ENCODE peak calls at places on chromosomes 12 and 14, in six cellular contexts. O is right atrium auricular region, L is heart left ventricle, K is thyroid gland, N is heart right ventricle, T is ovary. B is an unnamed sample.
A peak's percentile ranks its signal among the peaks of the same experiment; 100 is the strongest.

GRCh38 chr12:65500121-65500846 is 221.8 kb downstream of the MSRB3 start:
- DNase-seq in K (no peak), O (no peak), T (no peak), L (no peak), N (no peak), B (no peak)

GRCh38 chr12:51471465-51471864 is 46.8 kb downstream of the SLC4A8 start:
- DNase-seq in O (no peak), K (no peak), T (no peak), N (no peak), L (no peak), B (no peak)

GRCh38 chr14:50865677-50866076 is 6.2 kb upstream of the ABHD12B start:
- DNase-seq in N (no peak), O (no peak), K (no peak), T (no peak), L (no peak), B (no peak)

GRCh38 chr12:116317986-116318737 is 40.7 kb upstream of the MED13L start:
- DNase-seq in L (no peak), O (no peak), K (peak; percentile 50), T (no peak), N (no peak), B (peak; percentile 72)

GRCh38 chr12:1744932-1745331 is 54.1 kb downstream of the ADIPOR2 start:
- DNase-seq in L (no peak), K (no peak), T (no peak), N (no peak), O (no peak), B (no peak)

GRCh38 chr12:89129471-89129870 is 222.8 kb downstream of the DUSP6 start:
- DNase-seq in N (no peak), L (no peak), K (no peak), O (no peak), T (no peak), B (no peak)

GRCh38 chr12:94710933-94711332 is 60.6 kb upstream of the TMCC3 start:
- DNase-seq in L (no peak), K (peak; percentile 17), N (no peak), O (no peak), T (no peak), B (no peak)

GRCh38 chr12:123100882-123101281 is 50.0 kb downstream of the PITPNM2 start:
- DNase-seq in T (no peak), K (no peak), N (no peak), L (peak; percentile 33), O (no peak), B (no peak)

GRCh38 chr12:93780115-93780641 is 103.0 kb downstream of the CRADD start:
- DNase-seq in T (no peak), K (no peak), L (no peak), O (no peak), N (no peak), B (no peak)

GRCh38 chr12:124273630-124274029 is 21.3 kb upstream of the RFLNA start:
- DNase-seq in N (no peak), L (no peak), O (no peak), T (no peak), K (peak; percentile 7), B (peak; percentile 71)

GRCh38 chr12:131980263-131980662 is 30.5 kb downstream of the EP400 start:
- DNase-seq in O (no peak), N (no peak), L (no peak), T (no peak), K (no peak), B (no peak)

GRCh38 chr12:89909753-89910152 is 201.1 kb upstream of the ATP2B1 start:
- DNase-seq in N (no peak), T (no peak), O (no peak), L (no peak), K (no peak), B (no peak)

GRCh38 chr14:24712909-24713308 is 78.9 kb upstream of the GZMB start:
- DNase-seq in L (no peak), N (no peak), O (no peak), K (no peak), T (no peak), B (no peak)

GRCh38 chr12:25764892-25765291 is 193.6 kb upstream of the RASSF8 start:
- DNase-seq in K (peak; percentile 12), O (no peak), T (no peak), N (no peak), L (no peak), B (no peak)

GRCh38 chr12:44875417-44875953 is 630 bp downstream of the NELL2 start:
- DNase-seq in K (peak; percentile 8), N (no peak), O (no peak), L (no peak), T (no peak), B (no peak)

GRCh38 chr14:24171422-24172260 is at the start of gene REC8:
- DNase-seq in T (peak; percentile 67), N (peak; percentile 65), L (peak; percentile 80), K (peak; percentile 77), O (peak; percentile 89), B (peak; percentile 30)

GRCh38 chr14:104267895-104268294 is 129.5 kb downstream of the KIF26A start:
- DNase-seq in T (peak; percentile 12), O (no peak), N (no peak), K (no peak), L (peak; percentile 28), B (no peak)

GRCh38 chr12:113129664-113130456 is 5.7 kb downstream of the RASAL1 start:
- DNase-seq in L (no peak), K (no peak), O (no peak), T (no peak), N (no peak), B (no peak)

GRCh38 chr12:73181244-73181643 is 909.1 kb downstream of the TRHDE start:
- DNase-seq in L (no peak), T (no peak), K (no peak), N (no peak), O (no peak), B (no peak)

GRCh38 chr12:121033625-121034349 is 5.3 kb downstream of the OASL start:
- DNase-seq in T (no peak), L (no peak), O (no peak), K (peak; percentile 6), N (no peak), B (peak; percentile 59)

GRCh38 chr14:61891810-61892209 is 129.6 kb downstream of the SNAPC1 start:
- DNase-seq in N (no peak), O (no peak), L (no peak), K (no peak), T (no peak), B (peak; percentile 36)

GRCh38 chr12:12721251-12721689 is 4.1 kb downstream of the CDKN1B start:
- DNase-seq in O (no peak), L (no peak), K (no peak), N (no peak), T (no peak), B (peak; percentile 37)

GRCh38 chr12:16389594-16389993 is 42.1 kb downstream of the MGST1 start:
- DNase-seq in T (no peak), L (no peak), O (no peak), K (peak; percentile 10), N (no peak), B (peak; percentile 81)

GRCh38 chr12:21666722-21667121 is 9.1 kb upstream of the LDHB start:
- DNase-seq in K (no peak), L (no peak), N (no peak), T (no peak), O (no peak), B (no peak)

GRCh38 chr12:48002179-48002601 is 2.1 kb downstream of the COL2A1 start:
- DNase-seq in L (no peak), T (no peak), K (no peak), O (no peak), N (no peak), B (peak; percentile 28)

GRCh38 chr14:30210630-30211029 is 283.0 kb upstream of the PRKD1 start:
- DNase-seq in O (no peak), N (no peak), T (no peak), L (no peak), K (no peak), B (peak; percentile 21)

GRCh38 chr14:89428556-89429196 is 11.6 kb upstream of the FOXN3 start:
- DNase-seq in L (no peak), N (no peak), T (peak; percentile 46), O (no peak), K (peak; percentile 14), B (peak; percentile 85)

GRCh38 chr14:48584031-48584430 is 908.6 kb upstream of the MDGA2 start:
- DNase-seq in T (no peak), L (no peak), K (no peak), N (no peak), O (no peak), B (no peak)

GRCh38 chr14:59627011-59627520 is 50.5 kb upstream of the CCDC175 start:
- DNase-seq in T (no peak), L (no peak), N (no peak), K (no peak), O (no peak), B (no peak)

GRCh38 chr12:57112492-57113294 is 1.5 kb upstream of the STAT6 start:
- DNase-seq in K (no peak), O (no peak), T (no peak), L (no peak), N (no peak), B (no peak)

GRCh38 chr12:68260153-68260552 is 6.7 kb upstream of the IL22 start:
- DNase-seq in N (no peak), T (no peak), O (no peak), K (no peak), L (no peak), B (no peak)

GRCh38 chr12:53476769-53477209 is 22.5 kb downstream of the MAP3K12 start:
- DNase-seq in K (no peak), T (no peak), N (no peak), L (no peak), O (no peak), B (no peak)

GRCh38 chr14:75800792-75801191 is 139.7 kb downstream of the TTLL5 start:
- DNase-seq in O (no peak), N (no peak), L (no peak), T (no peak), K (peak; percentile 20), B (no peak)
- TF ChIP-seq CTCF in O (no peak), N (no peak), L (no peak), T (no peak), K (no peak), B (peak; percentile 37)

GRCh38 chr12:84803661-84804060 is 108.9 kb downstream of the SLC6A15 start:
- DNase-seq in N (no peak), K (no peak), T (no peak), O (no peak), L (no peak), B (no peak)
- H3K27ac ChIP-seq in N (no peak overlapping the region), K (no peak overlapping the region), T (no peak overlapping the region), O (no peak overlapping the region), L (no peak overlapping the region), B (no peak overlapping the region)

GRCh38 chr14:64388533-64389243 is 535 bp downstream of the MTHFD1 start:
- DNase-seq in N (peak; percentile 40), T (no peak), O (peak; percentile 60), K (no peak), L (peak; percentile 62), B (peak; percentile 32)
- H3K4me1 ChIP-seq in N (peaks cover 3% of the 10 kb centered on the region), T (peaks cover 1% of the 10 kb centered on the region), O (peaks cover 24% of the 10 kb centered on the region), K (peaks cover 13% of the 10 kb centered on the region), L (peaks cover 19% of the 10 kb centered on the region), B (peaks cover 5% of the 10 kb centered on the region)

GRCh38 chr14:69303086-69303485 is 43.1 kb downstream of the GALNT16 start:
- DNase-seq in O (no peak), L (no peak), T (no peak), K (no peak), N (no peak), B (no peak)

GRCh38 chr14:69298131-69299071 is 38.4 kb downstream of the GALNT16 start:
- DNase-seq in L (no peak), K (no peak), O (no peak), N (no peak), T (peak; percentile 67), B (no peak)

GRCh38 chr14:69300601-69301221 is 40.8 kb downstream of the GALNT16 start:
- DNase-seq in N (no peak), K (no peak), T (no peak), O (no peak), L (peak; percentile 53), B (no peak)

GRCh38 chr14:69299286-69300035 is 39.5 kb downstream of the GALNT16 start:
- DNase-seq in O (no peak), T (no peak), K (no peak), N (no peak), L (no peak), B (no peak)
- TF ChIP-seq CTCF in O (no peak), T (no peak), K (no peak), N (peak; percentile 23), L (no peak), B (peak; percentile 37)